ENCODE peak calls at places on chromosome 4, in six cellular contexts. K is activated T-helper 1 cell treated with Interleukin-2 at 50 U/mL for 16 hours; H is adrenal gland; E is kidney glomerular epithelial cell; G is uterus; Q is activated naive CD8-positive, alpha-beta T cell treated with anti-CD3 and anti-CD28 coated beads, Interleukin-2, amount 50 U/mL, for 24 hours. X is an unnamed sample.

GRCh38 chr4:161949941-161950725 is 213.7 kb downstream of the FSTL5 start:
- DNase-seq in K (no peak), H (no peak), E (no peak), G (no peak), Q (no peak), X (no peak)

GRCh38 chr4:160423879-160424451 is 1321.1 kb downstream of the RAPGEF2 start:
- DNase-seq in K (no peak), H (no peak), E (no peak), G (no peak), Q (no peak), X (no peak)

GRCh38 chr4:858831-859451 is 33.0 kb upstream of the CPLX1 start:
- DNase-seq in K (no peak), H (no peak), E (no peak), G (no peak), Q (no peak), X (no peak)

GRCh38 chr4:173152104-173152503 is 16.5 kb upstream of the GALNT7 start:
- DNase-seq in K (no peak), H (no peak), E (no peak), G (no peak), Q (no peak), X (no peak)

GRCh38 chr4:13986533-13986932 is 359.0 kb upstream of the BOD1L1 start:
- DNase-seq in K (no peak), H (peak), E (no peak), G (no peak), Q (no peak), X (no peak)

GRCh38 chr4:1356181-1356998 is 9.4 kb downstream of the UVSSA start:
- DNase-seq in K (no peak), H (peak), E (no peak), G (peak), Q (peak), X (peak)

GRCh38 chr4:137039369-137039768 is 492.9 kb downstream of the PCDH18 start:
- DNase-seq in K (no peak), H (no peak), E (no peak), G (no peak), Q (no peak), X (no peak)

GRCh38 chr4:182885022-182885737 is 32.0 kb downstream of the DCTD start:
- DNase-seq in K (no peak), H (no peak), E (no peak), G (no peak), Q (no peak), X (no peak)

GRCh38 chr4:183788308-183788707 is 116.8 kb upstream of the STOX2 start:
- DNase-seq in K (no peak), H (no peak), E (no peak), G (no peak), Q (no peak), X (no peak)

GRCh38 chr4:163161536-163162205 is 5.0 kb downstream of the NAF1 start:
- DNase-seq in K (no peak), H (no peak), E (peak), G (no peak), Q (no peak), X (peak)

X was measured in lung microvascular endothelial cell.